ENCODE peak calls at places on chromosomes 12 and 14, in ten cellular contexts. X is neuronal stem cell; U is EL; Q is T-cell; H is endothelial cell; A is left cardiac atrium; R is naive thymus-derived CD8-positive, alpha-beta T cell; M is GM10248; F is DMS53; Z is NCI-H146. B is an unnamed sample.

GRCh38 chr14:103126873-103127304 is 3.6 kb downstream of the TNFAIP2 start:
- DNase-seq in Z (peak), F (peak), R (no peak), H (peak), U (no peak), X (peak), Q (no peak), A (no peak), M (no peak), B (no peak)

GRCh38 chr12:47767197-47767724 is 5.8 kb upstream of the SLC48A1 start:
- DNase-seq in Z (peak), A (no peak), U (peak), X (no peak), H (peak), Q (peak), M (peak), R (peak), F (peak), B (peak)

GRCh38 chr12:104859144-104859543 is 98.9 kb downstream of the SLC41A2 start:
- DNase-seq in Q (no peak), H (no peak), U (peak), F (no peak), R (no peak), M (no peak), A (no peak), Z (no peak), X (no peak), B (no peak)

GRCh38 chr12:67649165-67650126 is 901 bp downstream of the DYRK2 start:
- DNase-seq in X (no peak), F (peak), R (peak), U (peak), M (peak), H (peak), A (peak), Q (peak), Z (peak), B (peak)

GRCh38 chr12:88665051-88665450 is 84.8 kb upstream of the KITLG start:
- DNase-seq in A (no peak), R (no peak), F (no peak), M (no peak), Z (no peak), X (no peak), U (peak), Q (no peak), H (no peak), B (no peak)

GRCh38 chr12:122354958-122355641 is 67.4 kb downstream of the CLIP1 start:
- DNase-seq in Z (no peak), X (no peak), F (no peak), R (no peak), Q (no peak), U (no peak), H (no peak), A (no peak), M (no peak), B (no peak)

GRCh38 chr12:3727877-3728632 is 24.9 kb downstream of the CRACR2A start:
- DNase-seq in H (no peak), A (no peak), R (peak), Q (peak), U (peak), F (no peak), M (peak), X (no peak), Z (no peak), B (no peak)

GRCh38 chr14:70957710-70958109 is 50.5 kb downstream of the PCNX1 start:
- DNase-seq in Q (no peak), A (no peak), H (no peak), Z (no peak), U (no peak), M (no peak), F (no peak), X (no peak), R (no peak), B (no peak)

GRCh38 chr12:111642681-111643427 is 42.9 kb downstream of the BRAP start:
- DNase-seq in Q (no peak), F (no peak), X (no peak), A (no peak), Z (no peak), U (no peak), R (no peak), H (no peak), M (no peak), B (no peak)

GRCh38 chr12:73902270-73902669 is 635.4 kb upstream of the ATXN7L3B start:
- DNase-seq in Z (no peak), R (no peak), H (no peak), X (no peak), M (no peak), Q (no peak), A (no peak), F (no peak), U (no peak), B (no peak)

GRCh38 chr12:21428241-21428640 is 9.2 kb upstream of the PYROXD1 start:
- DNase-seq in U (peak), Z (no peak), R (no peak), H (no peak), M (no peak), Q (no peak), X (no peak), F (no peak), A (no peak), B (no peak)

GRCh38 chr12:81626406-81626805 is 132.7 kb downstream of the PPFIA2 start:
- DNase-seq in Q (no peak), M (no peak), A (no peak), F (no peak), Z (no peak), X (no peak), R (no peak), U (no peak), H (no peak), B (no peak)

GRCh38 chr12:990308-990648 is 745 bp upstream of the ERC1 start:
- DNase-seq in Z (peak), A (peak), X (no peak), U (peak), F (peak), Q (peak), R (peak), M (no peak), H (peak), B (no peak)

B was measured in B cell.